ENCODE peak calls at places on chromosomes 13 and 19, in six cellular contexts. C, K, G, M, R and S are unnamed samples.
A peak's percentile ranks its signal among the peaks of the same experiment; 100 is the strongest.

GRCh38 chr19:13839193-13839937 is 37.6 kb upstream of the NANOS3 start:
- DNase-seq in C (peak; percentile 81), K (peak; percentile 84), G (peak; percentile 86), M (no peak), R (no peak), S (no peak)

GRCh38 chr13:46604226-46604968 is 51.4 kb downstream of the LRCH1 start:
- DNase-seq in C (no peak), K (no peak), G (no peak), M (peak; percentile 67), R (no peak), S (no peak)

GRCh38 chr19:48419158-48419920 is 25.9 kb downstream of the GRIN2D start:
- DNase-seq in C (peak; percentile 86), K (peak; percentile 42), G (peak; percentile 45), M (peak; percentile 88), R (peak; percentile 49), S (peak; percentile 64)

GRCh38 chr13:30125422-30126073 is 181.8 kb downstream of the KATNAL1 start:
- DNase-seq in C (no peak), K (peak; percentile 94), G (peak; percentile 91), M (no peak), R (no peak), S (no peak)

GRCh38 chr13:102807699-102808098 is 8.8 kb downstream of the BIVM start:
- DNase-seq in C (no peak), K (no peak), G (no peak), M (no peak), R (no peak), S (no peak)

GRCh38 chr13:44932171-44932849 is 57.0 kb downstream of the NUFIP1 start:
- DNase-seq in C (no peak), K (peak; percentile 72), G (peak; percentile 55), M (no peak), R (no peak), S (no peak)

GRCh38 chr13:38667526-38668094 is 19.3 kb upstream of the FREM2 start:
- DNase-seq in C (no peak), K (no peak), G (no peak), M (no peak), R (no peak), S (no peak)

GRCh38 chr13:57996717-57997116 is 365.2 kb downstream of the PCDH17 start:
- DNase-seq in C (no peak), K (no peak), G (peak; percentile 57), M (no peak), R (no peak), S (no peak)

GRCh38 chr13:25764378-25764777 is 287.4 kb downstream of the SHISA2 start:
- DNase-seq in C (no peak), K (no peak), G (no peak), M (peak; percentile 40), R (no peak), S (no peak)

GRCh38 chr19:28454083-28454482 is 758.9 kb downstream of the UQCRFS1 start:
- DNase-seq in C (no peak), K (no peak), G (no peak), M (peak; percentile 53), R (no peak), S (no peak)

GRCh38 chr19:45972081-45972943 is 1.4 kb downstream of the NOVA2 start:
- DNase-seq in C (no peak), K (no peak), G (no peak), M (no peak), R (no peak), S (no peak)

GRCh38 chr13:43737524-43737923 is 49.2 kb downstream of the ENOX1 start:
- DNase-seq in C (no peak), K (no peak), G (no peak), M (no peak), R (no peak), S (no peak)

GRCh38 chr19:46225558-46226004 is 4.0 kb upstream of the IGFL1 start:
- DNase-seq in C (no peak), K (peak; percentile 2), G (peak; percentile 5), M (no peak), R (no peak), S (peak; percentile 33)

GRCh38 chr19:34639491-34640085 is 37.4 kb downstream of the SCGB2B2 start:
- DNase-seq in C (peak; percentile 61), K (peak; percentile 72), G (peak; percentile 58), M (peak; percentile 77), R (no peak), S (peak; percentile 45)

GRCh38 chr13:106589716-106590115 is 21.8 kb upstream of the ARGLU1 start:
- DNase-seq in C (no peak), K (peak; percentile 52), G (no peak), M (no peak), R (no peak), S (no peak)

GRCh38 chr13:72637561-72637960 is 89.9 kb downstream of the MZT1 start:
- DNase-seq in C (no peak), K (no peak), G (no peak), M (no peak), R (no peak), S (no peak)

GRCh38 chr19:811511-812048 is 10.2 kb downstream of the PLPPR3 start:
- DNase-seq in C (no peak), K (no peak), G (no peak), M (no peak), R (no peak), S (no peak)

GRCh38 chr13:94305463-94305862 is 174.0 kb downstream of the DCT start:
- DNase-seq in C (no peak), K (peak; percentile 90), G (peak; percentile 82), M (no peak), R (no peak), S (no peak)

GRCh38 chr19:35345671-35346111 is 2.0 kb upstream of the FFAR1 start:
- DNase-seq in C (peak; percentile 6), K (no peak), G (no peak), M (no peak), R (no peak), S (no peak)

GRCh38 chr13:94073006-94073744 is 406.3 kb downstream of the DCT start:
- DNase-seq in C (no peak), K (peak; percentile 91), G (peak; percentile 38), M (no peak), R (no peak), S (no peak)

GRCh38 chr19:51546107-51546649 is 14.7 kb upstream of the SIGLEC6 start:
- DNase-seq in C (no peak), K (no peak), G (no peak), M (no peak), R (no peak), S (no peak)

GRCh38 chr19:51544038-51544437 is 12.6 kb upstream of the SIGLEC6 start:
- DNase-seq in C (no peak), K (no peak), G (no peak), M (no peak), R (no peak), S (no peak)

GRCh38 chr19:51539821-51540366 is 8.4 kb upstream of the SIGLEC6 start:
- DNase-seq in C (no peak), K (no peak), G (no peak), M (no peak), R (no peak), S (no peak)

GRCh38 chr19:51541458-51542357 is 10.2 kb upstream of the SIGLEC6 start:
- DNase-seq in C (no peak), K (no peak), G (no peak), M (no peak), R (no peak), S (no peak)

DNA sequence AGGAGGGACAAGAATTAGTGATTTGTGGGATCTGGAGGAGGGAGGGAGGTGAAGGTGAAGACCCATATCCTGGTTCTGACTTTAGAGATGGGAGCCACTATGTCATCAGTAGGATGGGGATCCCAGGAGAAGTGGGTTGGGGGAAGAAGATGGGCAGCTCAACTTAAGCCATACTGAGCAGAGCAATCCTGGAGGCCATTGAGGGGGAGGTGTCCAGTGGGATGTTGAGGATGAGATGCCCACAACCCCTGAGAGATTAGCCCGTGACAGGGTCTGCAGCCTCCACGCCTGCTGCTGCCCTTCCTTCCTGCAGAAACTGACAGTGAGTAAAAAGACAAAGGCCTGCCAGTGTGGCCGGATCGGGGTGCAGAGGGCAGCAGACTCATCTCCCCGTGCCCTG is 11.2 kb upstream of the SIGLEC6 start:
- DNase-seq in C (no peak), K (no peak), G (no peak), M (no peak), R (no peak), S (no peak)
- H2BK120ac ChIP-seq in C (no peak overlapping the region), K (no peak overlapping the region), G (no peak overlapping the region), M (no peak overlapping the region), R (no peak overlapping the region), S (no peak overlapping the region)

GRCh38 chr19:49986354-49986753 is 25.4 kb upstream of the SIGLEC11 start:
- DNase-seq in C (no peak), K (no peak), G (no peak), M (no peak), R (no peak), S (no peak)

GRCh38 chr19:49988007-49988406 is 27.0 kb upstream of the SIGLEC11 start:
- DNase-seq in C (no peak), K (no peak), G (no peak), M (no peak), R (no peak), S (no peak)

GRCh38 chr19:49985926-49986325 is 25.0 kb upstream of the SIGLEC11 start:
- DNase-seq in C (no peak), K (no peak), G (no peak), M (no peak), R (no peak), S (no peak)

GRCh38 chr19:49988433-49988832 is 27.5 kb upstream of the SIGLEC11 start:
- DNase-seq in C (no peak), K (peak; percentile 83), G (peak; percentile 29), M (no peak), R (no peak), S (no peak)

DNA sequence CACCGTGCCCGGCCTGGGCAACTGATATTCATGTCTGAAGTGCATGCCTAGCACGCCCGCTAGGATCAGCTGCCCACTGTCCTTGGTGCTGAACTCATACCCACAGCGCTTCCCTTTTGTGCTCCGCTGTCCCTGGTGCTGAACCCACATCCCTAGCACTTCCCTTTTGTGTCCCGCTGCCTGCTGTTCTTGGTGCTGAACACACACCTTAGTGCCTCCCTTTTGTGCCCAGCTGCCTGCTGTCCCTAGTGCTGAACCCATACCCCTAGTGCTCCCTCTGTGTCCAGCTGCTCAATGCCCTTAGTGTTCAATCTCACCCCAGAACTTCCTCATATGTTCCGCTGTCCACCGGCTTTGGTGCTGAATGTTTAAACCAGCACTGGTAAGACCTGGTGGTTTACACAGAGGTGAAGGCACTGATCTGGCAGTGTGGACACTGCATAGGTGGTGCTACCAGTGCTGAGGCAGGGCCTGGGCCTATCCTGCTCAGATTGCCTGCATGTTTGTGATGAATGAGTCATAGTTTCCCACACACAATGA is 26.3 kb upstream of the SIGLEC11 start:
- DNase-seq in C (peak; percentile 96), K (peak; percentile 90), G (peak; percentile 90), M (peak; percentile 98), R (peak; percentile 90), S (peak; percentile 99)
- H3K27ac ChIP-seq in C (no peak overlapping the region), K (no peak overlapping the region), G (no peak overlapping the region), M (no peak overlapping the region), R (no peak overlapping the region), S (no peak overlapping the region)

GRCh38 chr19:5048091-5048726 is 79.3 kb downstream of the KDM4B start:
- DNase-seq in C (peak; percentile 88), K (peak; percentile 67), G (peak; percentile 74), M (peak; percentile 90), R (peak; percentile 65), S (peak; percentile 78)
- H2AK5ac ChIP-seq in C (no peak overlapping the region), K (peak overlapping the region; percentile 42), G (peak overlapping the region; percentile 36), M (no peak overlapping the region), R (no peak overlapping the region), S (peak overlapping the region; percentile 100)

DNA sequence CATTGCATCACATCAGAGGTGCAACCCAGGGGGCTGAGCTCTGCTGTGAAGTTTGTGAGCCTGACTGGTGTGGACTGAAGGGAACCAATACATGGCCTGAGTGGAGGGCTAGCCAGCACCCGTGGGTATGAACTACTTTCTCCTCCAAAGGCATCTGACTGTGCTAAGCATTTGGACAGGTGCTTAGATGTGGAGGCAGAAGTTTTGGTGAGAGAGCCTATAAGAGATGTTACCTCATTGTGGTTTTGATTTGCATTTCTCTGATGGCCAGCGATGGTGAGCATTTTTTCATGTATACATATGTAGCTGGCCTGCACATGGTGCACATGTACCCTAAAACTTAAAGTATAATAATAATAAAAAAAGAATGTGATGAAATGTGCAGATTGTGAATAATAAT is 46.9 kb downstream of the TEX29 start:
- DNase-seq in C (no peak), K (no peak), G (no peak), M (no peak), R (no peak), S (no peak)
- H2BK120ac ChIP-seq in C (no peak overlapping the region), K (no peak overlapping the region), G (no peak overlapping the region), M (no peak overlapping the region), R (no peak overlapping the region), S (no peak overlapping the region)